ENCODE peak calls at places on chromosomes 5 and 9, in five cellular contexts. K is HepG2, U is K562, H is PC-3, X is HCT116. R is an unnamed sample.

GRCh38 chr9:99411068-99411467 is 189.0 kb downstream of the SEC61B start:
- DNase-seq in U (no peak), H (peak; percentile 60), K (no peak), X (no peak), R (no peak)

GRCh38 chr5:40594811-40595210 is 84.9 kb upstream of the PTGER4 start:
- DNase-seq in X (no peak), K (no peak), U (no peak), H (peak; percentile 18), R (no peak)

GRCh38 chr9:122144006-122144405 is 15.6 kb downstream of the NDUFA8 start:
- DNase-seq in H (no peak), K (no peak), U (no peak), X (no peak), R (no peak)

GRCh38 chr5:153797484-153797883 is 241.2 kb downstream of the FAM114A2 start:
- DNase-seq in X (no peak), U (no peak), H (no peak), K (no peak), R (no peak)

GRCh38 chr9:70485273-70485858 is 70.9 kb upstream of the KLF9 start:
- DNase-seq in X (no peak), U (peak; percentile 67), H (no peak), K (no peak), R (no peak)

GRCh38 chr9:100440071-100440470 is 13.1 kb downstream of the MSANTD3 start:
- DNase-seq in U (no peak), X (no peak), K (no peak), H (no peak), R (no peak)

GRCh38 chr5:139650689-139651501 is 2.7 kb downstream of the CXXC5 start:
- DNase-seq in K (peak; percentile 87), X (no peak), H (no peak), U (peak; percentile 59), R (no peak)

GRCh38 chr5:71892641-71893340 is 173.7 kb downstream of the CARTPT start:
- DNase-seq in H (no peak), X (no peak), U (no peak), K (no peak), R (no peak)

GRCh38 chr9:25913806-25914205 is 235.6 kb upstream of the TUSC1 start:
- DNase-seq in K (no peak), H (peak; percentile 60), X (no peak), U (no peak), R (no peak)

GRCh38 chr5:87113848-87114247 is 153.8 kb upstream of the RASA1 start:
- DNase-seq in U (no peak), K (no peak), X (no peak), H (peak; percentile 89), R (no peak)

GRCh38 chr5:93385665-93386064 is 195.4 kb downstream of the NR2F1-AS1 start:
- DNase-seq in X (no peak), K (no peak), U (no peak), H (no peak), R (no peak)

GRCh38 chr5:79301046-79301712 is 65.2 kb downstream of the JMY start:
- DNase-seq in X (peak; percentile 42), U (no peak), K (peak; percentile 13), H (peak; percentile 66), R (no peak)

GRCh38 chr5:20470997-20471396 is 483.0 kb upstream of the CDH18 start:
- DNase-seq in H (no peak), X (no peak), U (no peak), K (no peak), R (no peak)

GRCh38 chr5:34734321-34734720 is 78.2 kb downstream of the RAI14 start:
- DNase-seq in K (no peak), X (no peak), H (no peak), U (no peak), R (no peak)

DNA sequence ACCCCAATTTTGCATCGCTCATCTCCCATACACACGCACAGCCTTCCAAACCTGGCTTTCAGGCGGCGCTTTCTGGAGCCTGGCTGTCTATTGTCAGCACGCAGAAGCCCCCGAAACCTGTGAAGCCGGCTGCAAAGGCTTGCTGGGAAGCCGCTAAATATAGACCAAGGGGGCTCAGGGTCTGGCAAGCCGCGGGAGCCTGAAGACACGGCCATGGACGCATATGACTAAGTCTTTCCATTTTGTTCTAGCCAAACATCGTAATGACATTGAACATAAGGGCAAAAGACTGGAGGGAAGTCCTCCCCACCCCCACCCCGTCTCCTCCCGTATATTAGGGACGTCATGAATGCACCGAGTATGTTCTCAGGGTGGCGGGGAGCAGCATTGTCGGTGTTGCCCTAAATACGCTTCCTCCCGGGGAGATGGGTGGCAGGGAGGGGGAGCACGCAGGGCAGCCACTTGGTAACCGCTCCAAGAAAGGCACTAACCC is 1.1 kb downstream of the CTNND2 start:
- DNase-seq in U (no peak), H (no peak), X (no peak), K (no peak), R (no peak)
- TF ChIP-seq EZH2 in U (no peak), H (peak; percentile 85), X (no peak), K (no peak), R (peak; percentile 68)

DNA sequence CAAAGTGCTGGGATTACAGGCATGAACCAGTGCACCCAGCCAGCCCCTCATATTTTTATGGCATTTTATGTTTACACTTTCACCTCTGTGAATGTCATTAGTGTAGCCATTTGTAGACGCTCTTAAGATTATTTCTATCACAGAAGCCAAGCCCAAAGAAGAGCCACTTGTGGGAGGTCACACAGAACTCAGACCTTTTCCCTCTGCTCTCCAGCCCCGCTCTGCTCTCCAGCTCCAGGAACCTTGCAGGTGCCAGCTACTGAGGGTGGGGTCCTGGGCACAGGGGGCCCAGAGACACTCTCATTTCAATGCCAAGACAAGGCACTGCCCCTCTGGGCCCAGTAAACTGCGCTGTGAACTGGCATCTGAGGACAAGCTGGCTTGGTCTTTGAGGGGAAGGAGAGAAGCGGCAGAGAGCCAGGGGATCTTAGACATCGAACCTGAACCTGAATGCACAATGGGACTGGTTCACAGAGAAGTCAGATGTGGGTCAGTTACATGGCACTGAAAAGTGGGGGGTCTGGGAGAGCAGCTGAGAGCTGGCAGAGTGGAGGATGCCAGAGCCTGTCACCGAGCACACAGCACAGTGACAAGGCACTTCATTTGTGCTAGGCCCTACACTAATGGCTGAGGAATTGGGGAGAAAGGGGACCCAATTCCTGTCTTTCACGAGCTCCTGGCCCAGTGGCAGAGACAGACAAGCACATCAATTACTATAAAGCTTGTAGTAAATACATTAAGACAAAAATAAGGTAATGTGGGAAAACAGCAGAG is 16.7 kb downstream of the ANXA6 start:
- DNase-seq in H (no peak), K (no peak), U (no peak), X (no peak), R (no peak)
- H3K4me2 ChIP-seq in H (no peak overlapping the region), K (no peak overlapping the region), U (no peak overlapping the region), X (no peak overlapping the region), R (no peak overlapping the region)

GRCh38 chr9:131986089-131986488 is 93.6 kb downstream of the MED27 start:
- DNase-seq in X (no peak), H (peak; percentile 68), K (no peak), U (no peak), R (no peak)

GRCh38 chr9:131984564-131984963 is 95.1 kb downstream of the MED27 start:
- DNase-seq in K (no peak), U (no peak), X (no peak), H (peak; percentile 14), R (no peak)

GRCh38 chr9:131982683-131983239 is 96.9 kb downstream of the MED27 start:
- DNase-seq in H (no peak), X (no peak), U (no peak), K (no peak), R (no peak)

GRCh38 chr9:131987232-131987631 is 92.4 kb downstream of the MED27 start:
- DNase-seq in H (peak; percentile 55), X (no peak), K (no peak), U (no peak), R (no peak)

DNA sequence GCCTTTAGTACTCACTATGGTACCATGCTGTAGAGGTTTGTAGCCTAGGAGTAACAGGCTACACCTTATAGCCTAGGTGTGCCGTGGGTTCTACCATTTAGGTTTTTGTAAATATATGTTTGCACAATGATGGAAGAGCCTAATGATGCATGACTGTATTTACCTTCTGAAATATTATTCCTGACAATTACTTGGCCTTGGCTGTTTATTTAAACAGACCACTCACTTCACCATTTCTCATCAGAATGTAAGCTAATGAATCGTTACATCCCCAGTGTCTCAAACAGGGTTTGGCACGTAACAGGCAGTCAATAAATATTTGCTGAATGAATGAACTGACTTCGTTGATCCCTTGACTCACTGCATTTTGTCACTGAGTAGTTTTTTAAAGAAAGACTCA is 93.1 kb downstream of the MED27 start:
- DNase-seq in U (no peak), H (peak; percentile 95), X (no peak), K (no peak), R (no peak)
- H4K20me1 ChIP-seq in U (peaks cover 3% of the 10 kb centered on the region), H (no peaks in the 10 kb centered on the region), X (no peaks in the 10 kb centered on the region), K (no peaks in the 10 kb centered on the region), R (peaks cover 2% of the 10 kb centered on the region)

GRCh38 chr9:98011122-98011521 is 28.0 kb downstream of the ANP32B start:
- DNase-seq in H (no peak), X (no peak), K (no peak), U (no peak), R (no peak)
- TF ChIP-seq EZH2 in H (no peak), X (no peak), K (no peak), U (no peak), R (no peak)

DNA sequence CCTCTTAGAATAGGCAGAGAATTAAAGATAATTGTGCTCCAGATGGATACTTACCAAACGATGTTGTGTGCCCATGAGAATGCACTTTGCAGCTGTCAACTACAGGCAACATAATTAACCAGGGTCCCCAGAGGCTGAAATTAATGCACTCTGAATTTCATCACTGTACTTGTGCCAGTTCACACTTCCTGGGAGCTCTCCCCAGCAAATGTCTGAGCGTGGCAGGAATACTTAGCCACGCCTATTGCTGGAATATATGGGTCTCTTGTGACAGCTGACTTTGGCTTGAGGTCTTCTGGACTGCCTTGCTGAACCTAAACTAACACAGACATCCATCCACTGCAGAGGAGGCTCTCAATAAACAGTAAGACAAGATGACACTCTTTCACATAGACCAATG is 11.9 kb upstream of the C1QTNF2 start:
- DNase-seq in K (no peak), X (no peak), H (no peak), U (no peak), R (no peak)
- H3K4me2 ChIP-seq in K (no peak overlapping the region), X (no peak overlapping the region), H (no peak overlapping the region), U (no peak overlapping the region), R (no peak overlapping the region)

DNA sequence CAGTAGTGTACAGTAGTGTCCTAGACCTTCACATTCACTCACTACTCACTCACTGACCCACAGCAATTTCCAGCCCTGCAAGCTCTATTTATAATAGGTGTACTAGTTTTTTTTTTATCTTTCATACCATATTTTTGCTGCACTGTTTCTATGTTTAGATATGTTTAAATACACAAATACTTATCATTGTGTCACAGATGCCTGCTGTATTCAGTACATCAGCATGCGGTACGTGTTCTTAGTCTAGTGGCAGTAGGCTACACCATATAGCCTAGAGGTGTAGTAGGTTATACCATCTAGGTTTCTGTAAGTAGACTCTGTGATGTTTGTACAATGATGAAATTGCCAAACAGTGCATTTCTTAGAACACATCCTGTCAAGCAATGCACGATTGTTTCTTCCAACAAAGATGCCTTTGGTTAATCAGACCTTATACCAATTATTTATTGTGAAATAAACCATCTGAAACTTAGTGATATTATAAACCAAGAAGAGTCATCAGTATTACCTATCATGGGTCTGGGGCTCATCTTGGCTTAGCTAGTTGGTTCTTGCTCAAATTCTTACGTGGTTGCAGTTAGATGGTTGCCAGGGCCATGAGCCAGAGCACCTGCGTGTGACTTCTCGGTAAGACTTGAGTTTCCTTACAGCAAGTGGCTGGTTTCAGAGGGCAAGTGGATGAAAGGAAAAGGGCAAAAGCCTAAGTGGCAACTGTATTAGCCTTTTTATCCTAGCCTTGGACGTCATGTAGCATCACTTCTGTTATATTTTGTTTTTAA is 41.1 kb downstream of the ERBIN start:
- DNase-seq in U (peak; percentile 53), X (no peak), K (no peak), H (no peak), R (no peak)
- H4K20me1 ChIP-seq in U (peaks cover 4% of the 10 kb centered on the region), X (peaks cover 23% of the 10 kb centered on the region), K (peaks cover 24% of the 10 kb centered on the region), H (peaks cover 4% of the 10 kb centered on the region), R (peaks cover 11% of the 10 kb centered on the region)

GRCh38 chr9:6785682-6786081 is 27.9 kb downstream of the KDM4C start:
- DNase-seq in H (no peak), X (no peak), K (no peak), U (no peak), R (no peak)
- TF ChIP-seq EZH2 in H (no peak), X (no peak), K (no peak), U (no peak), R (no peak)